ENCODE peak calls at places on chromosomes 2 and 18, in five cellular contexts. One of them, this sample, is unnamed.
A peak's percentile ranks its signal among the peaks of the same experiment; 100 is the strongest.

GRCh38 chr2:121329786-121330185 is 44.8 kb upstream of the TFCP2L1 start:
- DNase-seq in H1: no peak
- DNase-seq in K562: no peak
- DNase-seq in HCT116: no peak
- DNase-seq in HepG2: no peak
- DNase-seq in this sample: no peak

GRCh38 chr2:55090702-55091101 is 40.5 kb upstream of the RTN4 start:
- DNase-seq in HepG2: no peak
- DNase-seq in H1: no peak
- DNase-seq in HCT116: no peak
- DNase-seq in K562: no peak
- DNase-seq in this sample: no peak

GRCh38 chr2:98869868-98870267 is 66.2 kb downstream of the CRACDL start:
- DNase-seq in HepG2: no peak
- DNase-seq in K562: no peak
- DNase-seq in HCT116: no peak
- DNase-seq in H1: no peak
- DNase-seq in this sample: no peak

GRCh38 chr2:7646661-7647060 is 729.4 kb downstream of the RNF144A start:
- DNase-seq in HepG2: no peak
- DNase-seq in HCT116: no peak
- DNase-seq in K562: no peak
- DNase-seq in H1: no peak
- DNase-seq in this sample: no peak

GRCh38 chr2:121238828-121239227 is 46.2 kb downstream of the TFCP2L1 start:
- DNase-seq in H1: no peak
- DNase-seq in HepG2: no peak
- DNase-seq in K562: no peak
- DNase-seq in HCT116: no peak
- DNase-seq in this sample: no peak

GRCh38 chr2:88925770-88926462 is 234.4 kb downstream of the RPIA start:
- DNase-seq in H1: no peak
- DNase-seq in HepG2: no peak
- DNase-seq in K562: no peak
- DNase-seq in HCT116: no peak
- DNase-seq in this sample: no peak

GRCh38 chr2:229445013-229445412 is 173.9 kb upstream of the PID1 start:
- DNase-seq in HepG2: peak; percentile 74
- DNase-seq in K562: no peak
- DNase-seq in H1: no peak
- DNase-seq in HCT116: peak; percentile 72
- DNase-seq in this sample: no peak

GRCh38 chr2:198054299-198054698 is 249.9 kb downstream of the PLCL1 start:
- DNase-seq in HepG2: peak; percentile 10
- DNase-seq in K562: peak; percentile 21
- DNase-seq in H1: peak; percentile 52
- DNase-seq in HCT116: peak; percentile 1
- DNase-seq in this sample: no peak

GRCh38 chr2:233700028-233700635 is 7.4 kb downstream of the UGT1A6 start:
- DNase-seq in H1: no peak
- DNase-seq in K562: no peak
- DNase-seq in HCT116: no peak
- DNase-seq in HepG2: peak; percentile 56
- DNase-seq in this sample: no peak

GRCh38 chr2:177754476-177754873 is 318.1 kb downstream of the PDE11A start:
- DNase-seq in HCT116: no peak
- DNase-seq in HepG2: no peak
- DNase-seq in K562: no peak
- DNase-seq in H1: no peak
- DNase-seq in this sample: no peak
- TF ChIP-seq ZNF274 in HCT116: no peak
- TF ChIP-seq ZNF274 in HepG2: no peak
- TF ChIP-seq ZNF274 in K562: no peak
- TF ChIP-seq ZNF274 in H1: no peak
- TF ChIP-seq ZNF274 in this sample: no peak

GRCh38 chr18:50665015-50665414 is 105.1 kb downstream of the MAPK4 start:
- DNase-seq in K562: no peak
- DNase-seq in H1: no peak
- DNase-seq in HCT116: no peak
- DNase-seq in HepG2: no peak
- DNase-seq in this sample: no peak
- TF ChIP-seq RAD21 in K562: no peak
- TF ChIP-seq RAD21 in H1: no peak
- TF ChIP-seq RAD21 in HCT116: no peak
- TF ChIP-seq RAD21 in HepG2: no peak
- TF ChIP-seq RAD21 in this sample: no peak

DNA sequence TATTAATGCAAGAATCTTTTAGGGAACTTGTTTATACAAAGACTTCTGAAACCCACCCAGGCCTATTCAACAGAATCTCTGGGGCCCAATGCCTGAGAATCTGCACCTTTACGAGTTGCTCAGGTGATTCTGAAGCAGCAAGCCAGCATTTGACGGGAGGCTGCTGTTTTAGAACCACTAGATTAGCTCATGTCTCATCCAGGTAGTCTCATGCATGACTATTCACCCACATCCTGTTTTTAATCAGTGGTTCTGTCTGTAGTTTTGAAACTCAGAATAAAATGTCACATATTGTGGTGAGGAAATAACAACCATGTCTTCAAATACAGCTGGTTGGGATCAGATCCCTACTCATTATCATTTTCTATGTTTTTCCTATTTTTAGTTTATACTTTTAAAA is 39.5 kb downstream of the CYTIP start:
- DNase-seq in HCT116: no peak
- DNase-seq in H1: no peak
- DNase-seq in K562: no peak
- DNase-seq in HepG2: no peak
- DNase-seq in this sample: peak; percentile 85
- TF ChIP-seq ZNF274 in HCT116: no peak
- TF ChIP-seq ZNF274 in H1: no peak
- TF ChIP-seq ZNF274 in K562: no peak
- TF ChIP-seq ZNF274 in HepG2: no peak
- TF ChIP-seq ZNF274 in this sample: no peak

DNA sequence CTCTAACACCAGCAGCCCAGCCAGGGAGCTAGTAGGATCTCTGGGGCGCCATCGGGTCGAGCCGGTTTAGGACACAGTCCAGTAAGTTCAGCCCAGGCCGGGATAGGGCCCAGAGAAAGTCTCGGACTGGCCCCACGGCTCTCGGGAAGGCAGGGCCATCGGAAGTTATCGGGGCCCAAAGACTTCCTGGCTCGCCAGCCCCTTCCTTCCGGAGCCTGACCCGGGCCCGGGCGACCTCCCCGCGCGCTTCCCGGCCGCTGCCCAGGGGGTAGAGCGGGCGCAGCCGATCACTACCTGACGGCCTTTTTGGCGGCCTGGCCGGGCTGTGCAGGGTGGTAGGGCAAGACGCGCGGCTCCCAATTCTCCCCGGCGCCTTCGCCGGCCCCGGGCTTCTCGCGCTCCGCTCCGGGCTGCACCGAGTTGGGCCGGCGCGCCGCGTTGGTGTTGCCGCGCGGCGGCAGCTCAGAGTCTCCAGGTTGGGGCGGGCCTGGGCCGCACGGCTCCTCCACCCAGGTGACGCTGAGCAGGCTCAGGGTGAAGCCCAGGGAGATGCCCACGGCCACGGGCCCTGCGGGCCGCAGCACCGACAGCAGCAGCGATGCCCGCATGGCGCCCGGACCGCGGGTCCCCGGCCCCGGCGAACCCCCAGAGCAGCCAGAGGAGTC is 546 bp downstream of the CHPF start:
- DNase-seq in HepG2: peak; percentile 35
- DNase-seq in K562: peak; percentile 35
- DNase-seq in H1: peak; percentile 83
- DNase-seq in HCT116: no peak
- DNase-seq in this sample: no peak
- TF ChIP-seq RAD21 in HepG2: no peak
- TF ChIP-seq RAD21 in K562: no peak
- TF ChIP-seq RAD21 in H1: no peak
- TF ChIP-seq RAD21 in HCT116: no peak
- TF ChIP-seq RAD21 in this sample: no peak

GRCh38 chr2:14756981-14757657 is 124.6 kb downstream of the LRATD1 start:
- DNase-seq in HCT116: no peak
- DNase-seq in K562: no peak
- DNase-seq in HepG2: no peak
- DNase-seq in H1: no peak
- DNase-seq in this sample: no peak

GRCh38 chr2:14761118-14761517 is 128.6 kb downstream of the LRATD1 start:
- DNase-seq in K562: no peak
- DNase-seq in HCT116: no peak
- DNase-seq in HepG2: no peak
- DNase-seq in H1: no peak
- DNase-seq in this sample: no peak

GRCh38 chr2:14760169-14760568 is 127.7 kb downstream of the LRATD1 start:
- DNase-seq in HepG2: no peak
- DNase-seq in K562: no peak
- DNase-seq in HCT116: no peak
- DNase-seq in H1: no peak
- DNase-seq in this sample: no peak

GRCh38 chr2:14756122-14756541 is 123.6 kb downstream of the LRATD1 start:
- DNase-seq in HCT116: no peak
- DNase-seq in HepG2: no peak
- DNase-seq in K562: no peak
- DNase-seq in H1: no peak
- DNase-seq in this sample: no peak

DNA sequence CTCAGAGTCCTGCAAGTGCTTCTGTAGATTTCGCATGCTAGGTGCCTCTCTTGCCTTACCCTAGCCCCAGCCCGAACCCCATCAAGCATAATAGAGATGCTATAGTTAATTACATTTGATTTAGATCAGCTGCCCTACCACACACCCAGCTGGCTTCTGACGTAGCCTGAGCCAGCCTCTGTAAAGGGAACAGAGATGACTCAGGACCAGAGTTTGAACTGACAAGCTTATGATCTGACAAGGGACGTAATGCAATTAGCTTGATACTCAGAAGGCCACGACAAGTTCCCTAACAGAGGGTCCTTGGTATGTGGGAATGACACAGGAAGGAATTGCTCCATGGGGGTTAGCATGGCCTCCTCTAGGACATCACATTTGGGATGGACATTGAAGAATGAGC is 126.6 kb downstream of the LRATD1 start:
- DNase-seq in HepG2: no peak
- DNase-seq in K562: no peak
- DNase-seq in H1: no peak
- DNase-seq in HCT116: no peak
- DNase-seq in this sample: no peak
- TF ChIP-seq ZNF274 in HepG2: no peak
- TF ChIP-seq ZNF274 in K562: no peak
- TF ChIP-seq ZNF274 in H1: no peak
- TF ChIP-seq ZNF274 in HCT116: no peak
- TF ChIP-seq ZNF274 in this sample: no peak

This sample was measured in GM12878.